ENCODE peak calls at places on chromosomes 6 and 20, in four cellular contexts. B, Y, D and V are unnamed samples.

GRCh38 chr6:87909849-87910248 is 137.8 kb upstream of the SPACA1 start:
- DNase-seq in B (no peak), Y (peak; percentile 92), D (peak; percentile 89), V (no peak)

GRCh38 chr6:85449818-85450577 is at the start of gene NT5E:
- DNase-seq in B (peak; percentile 86), Y (peak; percentile 80), D (peak; percentile 75), V (peak; percentile 89)

GRCh38 chr6:81023007-81023582 is 729.4 kb downstream of the TENT5A start:
- DNase-seq in B (no peak), Y (peak; percentile 25), D (peak; percentile 48), V (no peak)

GRCh38 chr6:27188885-27189418 is 58.5 kb upstream of the PRSS16 start:
- DNase-seq in B (peak; percentile 64), Y (peak; percentile 88), D (peak; percentile 81), V (peak; percentile 70)

GRCh38 chr6:12709116-12709515 is 7.5 kb upstream of the PHACTR1 start:
- DNase-seq in B (no peak), Y (peak; percentile 17), D (peak; percentile 19), V (no peak)

GRCh38 chr20:56587307-56588108 is 41.6 kb upstream of the TFAP2C start:
- DNase-seq in B (no peak), Y (no peak), D (no peak), V (no peak)

GRCh38 chr20:16560216-16560615 is 13.0 kb downstream of the KIF16B start:
- DNase-seq in B (no peak), Y (no peak), D (no peak), V (no peak)

GRCh38 chr6:43668151-43669028 is 19.2 kb downstream of the MRPS18A start:
- DNase-seq in B (peak; percentile 72), Y (peak; percentile 43), D (peak; percentile 49), V (peak; percentile 79)

GRCh38 chr6:164262348-164262747 is 847.8 kb downstream of the QKI start:
- DNase-seq in B (no peak), Y (no peak), D (no peak), V (no peak)

GRCh38 chr6:106117579-106117978 is 31.4 kb downstream of the PRDM1 start:
- DNase-seq in B (no peak), Y (no peak), D (no peak), V (peak; percentile 42)

DNA sequence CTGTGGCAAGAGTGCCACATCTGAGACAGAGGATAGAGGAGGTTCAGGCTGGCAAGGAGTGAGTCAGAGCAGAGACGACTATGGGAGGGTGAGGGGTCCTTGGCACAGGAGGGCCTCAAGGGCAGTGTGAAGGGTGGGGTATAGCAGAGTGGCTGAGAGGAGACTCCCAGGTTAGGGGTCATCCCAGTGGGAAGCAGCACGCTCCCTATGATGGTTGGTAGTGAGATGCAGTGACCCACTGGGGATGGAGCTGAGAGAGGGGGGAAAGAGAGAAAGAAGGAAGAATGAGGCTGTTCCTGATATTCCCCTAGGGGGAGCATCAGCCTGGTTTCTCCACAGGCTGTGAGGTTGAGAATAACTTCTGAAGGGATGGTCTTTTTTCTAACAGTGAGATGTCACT is 97.4 kb downstream of the INSM1 start:
- DNase-seq in B (no peak), Y (peak; percentile 25), D (peak; percentile 28), V (no peak)
- TF ChIP-seq CTCF in B (peak; percentile 31), Y (peak; percentile 52), D (peak; percentile 57), V (no peak)

GRCh38 chr20:31720486-31721407 is 1.9 kb downstream of the BCL2L1 start:
- DNase-seq in B (no peak), Y (no peak), D (no peak), V (no peak)
- TF ChIP-seq CTCF in B (no peak), Y (peak; percentile 17), D (no peak), V (peak; percentile 35)

DNA sequence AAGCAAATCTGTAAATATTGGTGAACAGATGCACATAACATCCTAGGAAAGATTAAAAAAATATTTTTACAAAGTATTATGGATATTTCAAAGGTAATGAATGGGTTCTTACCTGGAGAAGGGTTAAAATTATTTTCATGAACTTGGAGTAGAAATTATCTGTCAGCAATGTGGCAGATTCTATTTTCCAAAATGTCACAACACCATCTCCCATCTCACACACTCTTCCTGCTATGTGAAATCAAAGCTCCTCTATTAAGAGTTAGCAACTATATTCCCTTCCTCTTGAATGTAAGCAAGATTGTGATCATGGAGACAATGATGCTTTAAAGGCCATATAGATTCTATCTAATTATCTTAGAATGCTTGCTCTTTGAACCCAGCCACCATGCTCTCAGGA is 304.5 kb downstream of the EYS start:
- DNase-seq in B (no peak), Y (no peak), D (no peak), V (no peak)
- TF ChIP-seq CTCF in B (no peak), Y (no peak), D (no peak), V (no peak)

GRCh38 chr20:53034899-53035298 is 62.7 kb downstream of the TSHZ2 start:
- DNase-seq in B (no peak), Y (no peak), D (no peak), V (no peak)
- TF ChIP-seq CTCF in B (no peak), Y (no peak), D (no peak), V (no peak)

GRCh38 chr6:51514396-51515051 is 572.9 kb downstream of the PKHD1 start:
- DNase-seq in B (no peak), Y (no peak), D (peak; percentile 1), V (no peak)

GRCh38 chr6:51511081-51511480 is 576.3 kb downstream of the PKHD1 start:
- DNase-seq in B (no peak), Y (no peak), D (no peak), V (no peak)

GRCh38 chr6:51509597-51509996 is 577.8 kb downstream of the PKHD1 start:
- DNase-seq in B (no peak), Y (no peak), D (no peak), V (no peak)

GRCh38 chr6:51513891-51514290 is 573.5 kb downstream of the PKHD1 start:
- DNase-seq in B (peak; percentile 19), Y (no peak), D (no peak), V (no peak)

DNA sequence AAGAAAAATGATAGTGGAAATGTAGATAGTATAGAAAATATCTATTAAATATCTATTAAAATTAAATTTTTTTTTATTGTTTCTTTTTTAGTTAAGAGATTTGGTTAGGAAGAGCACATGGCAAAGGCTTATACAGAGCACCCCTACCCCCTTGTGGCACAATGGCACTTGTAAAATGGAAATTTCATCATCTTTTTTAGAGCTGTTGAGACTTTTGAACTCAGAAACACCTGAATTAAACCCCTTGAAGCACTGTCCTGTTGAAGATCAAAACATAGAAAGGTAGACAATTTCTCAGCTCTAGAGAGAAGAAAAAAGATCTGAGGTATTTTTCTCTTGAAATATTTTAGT is 572.4 kb downstream of the PKHD1 start:
- DNase-seq in B (no peak), Y (no peak), D (no peak), V (no peak)
- TF ChIP-seq CTCF in B (no peak), Y (no peak), D (no peak), V (no peak)

DNA sequence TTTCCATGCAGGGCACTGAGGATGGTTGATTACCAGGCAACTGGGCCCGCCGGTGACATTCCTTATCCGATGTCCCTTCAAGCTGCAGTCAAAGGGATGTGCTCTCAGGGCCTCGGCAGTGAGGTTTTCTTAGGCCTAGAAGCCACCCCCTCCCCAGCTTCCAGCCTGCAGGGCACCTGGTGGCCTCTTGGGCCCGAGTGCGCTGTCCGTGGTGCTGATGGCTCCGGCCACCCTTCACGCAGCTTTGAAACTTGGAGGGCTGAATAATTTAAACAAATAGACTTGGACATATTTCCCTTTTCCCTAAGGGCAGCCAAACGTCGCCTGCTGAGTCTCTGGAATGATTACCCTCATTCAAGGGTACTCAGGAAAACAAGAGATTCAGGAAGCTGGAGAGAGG is 8.9 kb upstream of the MLN start:
- DNase-seq in B (peak; percentile 95), Y (peak; percentile 53), D (peak; percentile 40), V (peak; percentile 81)
- TF ChIP-seq CTCF in B (peak; percentile 9), Y (peak; percentile 61), D (peak; percentile 27), V (no peak)

DNA sequence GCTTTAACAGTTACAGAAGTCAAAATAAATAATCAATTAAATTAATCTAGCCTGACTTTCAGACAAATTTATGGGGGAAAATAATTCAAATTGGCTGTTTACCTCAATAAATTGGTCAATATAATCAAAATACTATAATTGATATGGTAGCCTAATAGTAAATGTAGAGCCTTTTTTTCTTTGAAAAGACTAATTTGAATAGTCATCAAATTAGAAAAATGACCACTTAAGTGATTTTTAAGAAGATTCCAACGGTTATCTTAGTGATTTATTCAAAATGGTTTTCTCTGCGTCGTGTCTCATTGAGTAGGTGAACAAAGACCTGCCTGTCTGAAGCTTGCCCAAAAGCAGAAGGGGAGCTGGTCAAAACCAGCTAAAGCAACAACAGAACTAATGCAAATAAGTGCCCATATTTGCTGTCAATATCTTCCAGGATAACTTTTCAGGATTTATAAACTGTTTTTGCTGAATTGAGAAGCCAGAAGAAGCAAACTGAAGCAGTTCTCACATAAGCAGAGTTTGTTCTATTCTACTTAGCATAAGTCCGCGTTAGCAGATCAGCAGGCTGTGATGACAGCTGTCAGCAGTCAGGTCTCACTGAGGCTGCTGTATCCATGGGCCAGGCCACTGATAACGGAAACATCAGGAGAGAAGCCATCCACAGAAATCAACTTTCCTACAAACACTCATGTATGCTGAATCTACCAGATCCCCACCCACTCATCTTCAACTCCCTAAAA is 7.0 kb downstream of the RCAN2 start:
- DNase-seq in B (no peak), Y (no peak), D (no peak), V (no peak)
- TF ChIP-seq CTCF in B (no peak), Y (no peak), D (no peak), V (no peak)

GRCh38 chr20:34997774-34998173 is 42.1 kb downstream of the MYH7B start:
- DNase-seq in B (no peak), Y (no peak), D (no peak), V (no peak)

GRCh38 chr20:34998331-34998950 is 42.8 kb downstream of the MYH7B start:
- DNase-seq in B (no peak), Y (no peak), D (no peak), V (no peak)

GRCh38 chr20:34995696-34996095 is 40.0 kb downstream of the MYH7B start:
- DNase-seq in B (no peak), Y (no peak), D (no peak), V (no peak)

GRCh38 chr20:34996243-34996984 is 40.7 kb downstream of the MYH7B start:
- DNase-seq in B (no peak), Y (no peak), D (no peak), V (no peak)

DNA sequence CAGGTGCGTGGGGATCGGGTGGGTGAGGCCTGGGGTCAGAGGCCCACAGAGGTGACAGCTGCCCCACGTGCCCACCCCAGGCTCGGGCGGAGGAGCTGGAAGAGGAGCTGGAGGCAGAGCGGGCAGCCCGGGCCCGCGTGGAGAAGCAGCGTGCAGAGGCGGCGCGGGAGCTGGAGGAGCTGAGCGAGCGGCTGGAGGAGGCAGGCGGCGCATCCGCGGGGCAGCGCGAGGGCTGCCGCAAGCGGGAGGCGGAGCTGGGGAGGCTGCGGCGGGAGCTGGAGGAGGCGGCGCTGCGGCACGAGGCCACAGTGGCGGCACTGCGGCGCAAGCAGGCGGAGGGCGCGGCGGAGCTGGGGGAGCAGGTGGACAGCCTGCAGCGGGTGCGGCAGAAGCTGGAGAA is 41.5 kb downstream of the MYH7B start:
- DNase-seq in B (no peak), Y (no peak), D (peak; percentile 29), V (no peak)
- TF ChIP-seq CTCF in B (no peak), Y (no peak), D (no peak), V (no peak)

GRCh38 chr6:7110092-7110792 is 2.5 kb downstream of the RREB1 start:
- DNase-seq in B (no peak), Y (no peak), D (no peak), V (no peak)

GRCh38 chr6:7108196-7108963 is 619 bp downstream of the RREB1 start:
- DNase-seq in B (peak; percentile 68), Y (peak; percentile 65), D (peak; percentile 47), V (peak; percentile 55)

GRCh38 chr6:7111095-7111690 is 3.4 kb downstream of the RREB1 start:
- DNase-seq in B (no peak), Y (no peak), D (no peak), V (no peak)

GRCh38 chr6:7107578-7108195 is at the start of gene RREB1:
- DNase-seq in B (peak; percentile 62), Y (peak; percentile 61), D (peak; percentile 53), V (peak; percentile 90)

GRCh38 chr6:7108964-7109836 is 1.4 kb downstream of the RREB1 start:
- DNase-seq in B (peak; percentile 55), Y (peak; percentile 81), D (peak; percentile 77), V (peak; percentile 71)
- TF ChIP-seq CTCF in B (no peak), Y (no peak), D (no peak), V (no peak)